ENCODE peak calls at places on chromosome 7, in four cellular contexts. E is heart right ventricle, M is pancreas, Z is A549. Y is an unnamed sample. For H3K4me1, the result is how much of the 10 kb centered on the place peaks cover.

GRCh38 chr7:114217026-114217425 is 197.6 kb upstream of the FOXP2 start:
- DNase-seq in E (no peak), M (no peak), Z (no peak), Y (no peak)

GRCh38 chr7:51029586-51030230 is 247.0 kb upstream of the GRB10 start:
- DNase-seq in E (no peak), M (no peak), Z (no peak), Y (no peak)

GRCh38 chr7:91759205-91759863 is 121.2 kb downstream of the MTERF1 start:
- DNase-seq in E (no peak), M (no peak), Z (no peak), Y (peak)

GRCh38 chr7:124992881-124993562 is 63.4 kb upstream of the POT1 start:
- DNase-seq in E (no peak), M (peak), Z (peak), Y (no peak)

GRCh38 chr7:35519971-35520809 is 174.7 kb downstream of the HERPUD2 start:
- DNase-seq in E (peak), M (peak), Z (peak), Y (peak)

GRCh38 chr7:83532229-83532628 is 116.7 kb downstream of the SEMA3E start:
- DNase-seq in E (no peak), M (no peak), Z (peak), Y (no peak)

GRCh38 chr7:70935311-70935710 is 196.6 kb upstream of the GALNT17 start:
- DNase-seq in E (no peak), M (no peak), Z (no peak), Y (no peak)

GRCh38 chr7:37945336-37945735 is 24.9 kb downstream of the EPDR1 start:
- DNase-seq in E (no peak), M (no peak), Z (no peak), Y (no peak)

GRCh38 chr7:94280836-94281235 is 113.9 kb upstream of the COL1A2 start:
- DNase-seq in E (no peak), M (peak), Z (no peak), Y (no peak)

GRCh38 chr7:24123061-24123460 is 160.9 kb upstream of the NPY start:
- DNase-seq in E (no peak), M (no peak), Z (no peak), Y (no peak)

GRCh38 chr7:47531584-47532492 is 50.1 kb downstream of the TNS3 start:
- DNase-seq in E (no peak), M (no peak), Z (no peak), Y (no peak)

GRCh38 chr7:156064921-156065386 is 252.7 kb upstream of the SHH start:
- DNase-seq in E (no peak), M (no peak), Z (no peak), Y (no peak)

GRCh38 chr7:11914645-11915044 is 82.6 kb upstream of the THSD7A start:
- DNase-seq in E (no peak), M (no peak), Z (no peak), Y (no peak)

GRCh38 chr7:21938463-21938862 is 7.2 kb downstream of the CDCA7L start:
- DNase-seq in E (no peak), M (no peak), Z (no peak), Y (no peak)

GRCh38 chr7:150451097-150451793 is 815 bp downstream of the GIMAP8 start:
- DNase-seq in E (peak), M (peak), Z (no peak), Y (no peak)

GRCh38 chr7:150450491-150450992 is at the start of gene GIMAP8:
- DNase-seq in E (peak), M (peak), Z (no peak), Y (no peak)

GRCh38 chr7:150448789-150449147 is 1.7 kb upstream of the GIMAP8 start:
- DNase-seq in E (peak), M (peak), Z (peak), Y (peak)

GRCh38 chr7:150447966-150448788 is 2.3 kb upstream of the GIMAP8 start:
- DNase-seq in E (no peak), M (no peak), Z (no peak), Y (no peak)

DNA sequence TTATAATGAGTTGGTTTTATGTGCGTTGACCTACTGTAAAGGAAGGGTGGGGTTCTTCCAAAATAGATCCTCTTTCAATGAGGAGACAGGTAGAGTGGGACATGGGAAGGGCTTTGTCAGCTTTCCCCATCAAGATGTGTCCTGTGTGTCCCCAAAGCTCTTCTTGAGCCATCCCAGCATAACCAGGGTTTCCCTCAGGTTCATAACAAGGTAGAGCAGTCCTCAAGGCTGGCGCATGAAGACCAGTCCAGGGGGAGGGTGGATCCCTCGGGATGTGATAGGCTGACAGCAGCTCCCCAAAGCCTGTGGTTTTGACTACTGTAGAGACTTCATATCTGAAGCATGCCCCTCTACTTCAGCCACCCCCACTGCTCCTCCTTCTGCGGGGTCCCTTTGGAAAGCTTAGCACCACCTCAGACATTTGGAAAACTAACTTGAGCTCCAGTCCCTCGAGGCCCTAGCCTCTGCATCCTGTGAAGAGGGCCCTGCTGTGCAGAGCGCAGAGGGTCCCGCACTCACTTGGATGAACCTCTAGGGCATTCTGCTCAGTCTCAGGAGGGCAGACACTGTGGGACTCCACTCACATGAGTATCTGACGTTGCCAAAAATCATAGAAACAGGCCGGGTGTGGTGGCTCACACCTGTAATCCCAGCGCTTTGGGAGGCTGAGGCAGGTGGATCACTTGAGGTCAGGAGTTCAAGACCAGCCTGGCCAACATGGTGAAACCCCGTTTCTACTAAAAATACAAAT is 1.0 kb upstream of the GIMAP8 start:
- DNase-seq in E (no peak), M (no peak), Z (no peak), Y (no peak)
- H3K4me1 ChIP-seq in E (half or more), M (under half), Z (under half), Y (under half)

GRCh38 chr7:43583424-43584199 is 704 bp downstream of the STK17A start:
- DNase-seq in E (peak), M (peak), Z (no peak), Y (peak)
- TF ChIP-seq CTCF in E (no peak), M (no peak), Z (no peak), Y (no peak)

GRCh38 chr7:28409716-28410627 is 2.3 kb upstream of the CREB5 start:
- DNase-seq in E (peak), M (no peak), Z (peak), Y (peak)
- H3K27ac ChIP-seq in E (peak), M (peak), Z (peak), Y (peak)

DNA sequence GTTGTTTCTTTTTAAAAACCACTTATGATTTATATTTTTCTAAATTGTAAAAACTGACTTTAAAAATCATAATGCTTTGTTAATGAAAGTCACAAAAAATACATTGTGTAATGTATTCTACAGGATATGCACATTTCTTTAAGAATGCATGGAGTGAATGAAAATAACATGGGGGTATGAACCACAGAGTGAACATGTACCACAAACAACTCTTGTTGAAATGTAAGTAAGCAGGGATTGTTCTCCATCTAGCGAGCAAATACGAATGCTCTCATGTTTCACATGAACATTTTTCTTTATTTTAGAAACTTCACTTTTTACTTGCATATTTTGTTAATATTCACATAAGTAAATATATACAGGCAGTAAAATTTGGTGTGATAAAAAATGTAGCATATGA is 35.6 kb upstream of the LAMB4 start:
- DNase-seq in E (no peak), M (no peak), Z (no peak), Y (no peak)
- H3K4me1 ChIP-seq in E (under half), M (under half), Z (under half), Y (under half)

GRCh38 chr7:10756981-10757380 is 216.7 kb upstream of the PHF14 start:
- DNase-seq in E (no peak), M (no peak), Z (no peak), Y (no peak)
- TF ChIP-seq CTCF in E (no peak), M (no peak), Z (no peak), Y (no peak)

DNA sequence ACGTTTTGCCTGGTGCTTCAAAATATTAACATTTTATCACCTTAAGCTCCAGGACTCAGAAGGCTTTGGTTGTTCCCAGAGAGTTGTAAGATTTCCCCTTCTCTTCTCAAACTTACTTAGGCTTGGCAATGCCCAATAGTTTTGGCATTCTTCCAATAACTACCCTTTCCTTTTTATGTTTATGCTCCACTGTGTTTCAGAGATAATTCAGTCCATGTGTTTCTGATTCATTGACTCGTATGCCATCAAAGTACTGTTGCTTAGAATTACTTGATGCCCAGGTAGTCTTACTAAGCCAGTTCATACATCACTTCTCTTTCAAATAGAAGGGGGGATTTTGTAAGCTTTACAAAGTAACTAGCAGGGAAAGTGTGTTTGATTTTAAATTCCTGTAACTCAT is 66.6 kb downstream of the AGMO start:
- DNase-seq in E (no peak), M (no peak), Z (no peak), Y (no peak)
- H3K27ac ChIP-seq in E (no peak), M (no peak), Z (no peak), Y (no peak)

GRCh38 chr7:105130048-105130447 is 116.0 kb downstream of the KMT2E start:
- DNase-seq in E (no peak), M (no peak), Z (no peak), Y (no peak)
- H3K4me1 ChIP-seq in E (under half), M (under half), Z (under half), Y (under half)

DNA sequence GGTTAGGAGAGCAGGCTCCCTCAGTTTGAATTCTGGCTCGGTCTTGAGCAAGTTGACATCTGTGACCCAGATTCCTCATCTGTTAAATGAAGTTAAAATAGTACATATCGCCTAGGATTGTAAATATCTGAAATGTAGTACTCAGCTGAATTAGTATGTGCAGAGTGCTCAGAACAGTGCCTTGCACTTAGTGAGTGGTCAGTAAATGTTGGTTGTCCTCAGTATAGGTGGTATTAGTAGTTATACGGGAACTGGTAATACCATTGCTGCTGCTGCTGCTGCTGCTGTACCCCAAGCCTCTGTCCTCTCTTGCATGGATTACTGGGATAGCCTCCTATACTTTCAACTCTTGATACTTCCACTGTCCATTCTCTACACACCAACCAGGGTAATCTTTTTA is 58.7 kb downstream of the RALA start:
- DNase-seq in E (no peak), M (no peak), Z (no peak), Y (no peak)
- TF ChIP-seq CTCF in E (no peak), M (no peak), Z (no peak), Y (no peak)

GRCh38 chr7:121054925-121055324 is 66.4 kb downstream of the CPED1 start:
- DNase-seq in E (no peak), M (no peak), Z (no peak), Y (no peak)

GRCh38 chr7:121053219-121053618 is 64.7 kb downstream of the CPED1 start:
- DNase-seq in E (no peak), M (no peak), Z (no peak), Y (no peak)

GRCh38 chr7:121058975-121059374 is 70.5 kb downstream of the CPED1 start:
- DNase-seq in E (no peak), M (no peak), Z (no peak), Y (no peak)

GRCh38 chr7:121061826-121062582 is 73.5 kb downstream of the CPED1 start:
- DNase-seq in E (no peak), M (no peak), Z (no peak), Y (no peak)

DNA sequence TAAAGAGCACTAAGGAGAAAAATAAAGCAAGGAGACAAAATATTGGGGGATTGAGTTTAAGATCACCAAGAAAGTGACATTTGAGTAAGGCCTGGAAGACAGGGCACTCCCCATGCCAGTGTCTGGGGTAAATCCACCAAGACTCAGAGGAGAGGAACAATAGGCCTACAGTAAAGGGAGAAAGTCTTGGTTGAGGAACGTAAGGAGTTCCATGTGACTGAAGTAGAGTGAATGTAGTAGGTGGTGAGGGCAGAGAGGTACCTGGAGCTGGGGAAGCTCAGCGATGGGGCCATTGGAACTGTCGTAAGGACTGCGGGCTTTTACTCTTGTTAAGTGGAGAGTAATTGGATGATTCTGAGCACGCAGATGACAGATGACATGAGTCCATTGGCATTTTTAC is 69.4 kb downstream of the CPED1 start:
- DNase-seq in E (no peak), M (no peak), Z (no peak), Y (no peak)
- H3K27ac ChIP-seq in E (no peak), M (no peak), Z (no peak), Y (no peak)

DNA sequence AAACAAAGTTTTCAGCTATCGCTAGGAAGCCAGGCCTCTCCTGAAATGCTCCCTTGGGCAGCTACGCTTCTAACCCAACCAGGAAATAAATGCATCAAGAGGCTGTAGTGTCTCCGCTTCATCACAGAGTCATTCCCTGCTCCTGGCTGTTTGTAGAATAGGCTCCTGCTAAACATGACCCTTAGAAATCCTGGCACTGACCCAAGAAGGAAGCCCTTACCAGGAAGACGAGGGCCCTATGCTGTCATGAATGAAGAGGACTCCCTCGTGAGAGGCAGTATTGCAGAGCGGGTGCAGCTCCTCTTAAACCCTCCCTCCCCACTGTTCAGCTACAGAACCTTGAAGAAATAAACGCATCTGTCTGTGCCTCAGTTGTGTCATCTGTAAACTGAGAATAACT is 48.3 kb downstream of the NOD1 start:
- DNase-seq in E (no peak), M (no peak), Z (no peak), Y (peak)
- H3K4me1 ChIP-seq in E (half or more), M (under half), Z (under half), Y (under half)